ENCODE peak calls at places on chromosomes 6 and 20, in four cellular contexts. U, G, C and Z are unnamed samples. For H3K4me1, the result is how much of the 10 kb centered on the place peaks cover.

GRCh38 chr6:161414800-161415199 is 140.9 kb upstream of the AGPAT4 start:
- DNase-seq in G (no peak), C (no peak), U (no peak), Z (no peak)

GRCh38 chr6:87639373-87639772 is 49.4 kb downstream of the ORC3 start:
- DNase-seq in U (no peak), C (no peak), G (no peak), Z (no peak)

GRCh38 chr6:157155838-157156237 is 167.5 kb downstream of the TMEM242 start:
- DNase-seq in G (no peak), C (no peak), U (no peak), Z (peak)

GRCh38 chr20:48831702-48832422 is 4.1 kb upstream of the PREX1 start:
- DNase-seq in C (no peak), G (peak), U (no peak), Z (peak)

GRCh38 chr20:40743172-40743775 is 54.2 kb upstream of the MAFB start:
- DNase-seq in U (no peak), C (no peak), G (no peak), Z (no peak)

GRCh38 chr20:56944546-56944945 is 315.4 kb downstream of the TFAP2C start:
- DNase-seq in C (no peak), U (no peak), G (no peak), Z (no peak)

GRCh38 chr20:3785240-3786125 is 1.1 kb downstream of the CENPB start:
- DNase-seq in G (no peak), C (no peak), U (no peak), Z (no peak)

GRCh38 chr6:99495466-99495865 is 19.8 kb downstream of the USP45 start:
- DNase-seq in C (no peak), U (no peak), G (peak), Z (no peak)

GRCh38 chr20:17525650-17526049 is 5.5 kb downstream of the BFSP1 start:
- DNase-seq in C (no peak), G (no peak), U (peak), Z (no peak)

GRCh38 chr20:58020656-58021454 is 207.6 kb downstream of the ANKRD60 start:
- DNase-seq in G (no peak), C (no peak), U (no peak), Z (no peak)

GRCh38 chr6:133630651-133631050 is 258.3 kb upstream of the TCF21 start:
- DNase-seq in C (no peak), G (no peak), U (no peak), Z (no peak)

GRCh38 chr6:26187981-26188635 is 100.9 kb downstream of the HFE start:
- DNase-seq in G (peak), U (peak), C (no peak), Z (peak)
- H3K4ac ChIP-seq in G (peak), U (peak), C (no peak), Z (no peak)

GRCh38 chr20:63952210-63952535 is 4.0 kb downstream of the UCKL1 start:
- DNase-seq in C (no peak), U (no peak), G (no peak), Z (no peak)
- H3K4me1 ChIP-seq in C (under half), U (under half), G (under half), Z (under half)

GRCh38 chr6:36125575-36125974 is 4.7 kb upstream of the MAPK13 start:
- DNase-seq in G (no peak), C (no peak), U (no peak), Z (no peak)
- H3K4ac ChIP-seq in G (no peak), C (no peak), U (no peak), Z (no peak)

GRCh38 chr6:30507849-30508843 is 18.8 kb downstream of the HLA-E start:
- DNase-seq in C (no peak), U (no peak), G (no peak), Z (no peak)
- H3K4me1 ChIP-seq in C (under half), U (under half), G (under half), Z (under half)

GRCh38 chr6:3336066-3336786 is 77.5 kb downstream of the PSMG4 start:
- DNase-seq in C (no peak), U (peak), G (no peak), Z (no peak)
- H3K4ac ChIP-seq in C (no peak), U (no peak), G (no peak), Z (no peak)

DNA sequence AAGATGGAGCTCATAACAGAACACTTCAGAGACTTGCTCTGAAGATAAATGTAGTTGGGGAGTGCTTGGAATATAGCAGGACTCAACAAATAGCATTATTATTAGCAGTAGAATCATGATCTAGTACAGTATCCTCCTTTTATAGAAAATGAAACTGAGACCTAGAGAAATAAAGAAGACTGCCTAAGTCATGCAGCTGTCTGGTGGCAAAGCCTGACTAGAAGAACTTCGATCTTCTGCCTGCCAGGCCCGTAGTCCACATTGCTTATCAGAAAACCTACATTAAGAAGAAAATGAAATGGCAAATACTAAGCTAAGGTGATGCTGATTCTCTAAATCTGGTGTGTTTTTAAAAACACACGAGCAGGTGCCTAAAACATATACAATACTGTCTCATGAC is 46.4 kb upstream of the DST start:
- DNase-seq in C (no peak), U (no peak), G (no peak), Z (no peak)
- H3K4me1 ChIP-seq in C (under half), U (under half), G (under half), Z (under half)

GRCh38 chr20:38094373-38094775 is 60.8 kb downstream of the RPRD1B start:
- DNase-seq in G (peak), U (peak), C (no peak), Z (peak)

GRCh38 chr20:38093641-38094077 is 60.1 kb downstream of the RPRD1B start:
- DNase-seq in C (no peak), U (no peak), G (no peak), Z (no peak)

GRCh38 chr20:38091447-38092216 is 58.1 kb downstream of the RPRD1B start:
- DNase-seq in U (no peak), G (peak), C (no peak), Z (no peak)

GRCh38 chr20:38092260-38092857 is 58.8 kb downstream of the RPRD1B start:
- DNase-seq in U (no peak), G (no peak), C (no peak), Z (no peak)

DNA sequence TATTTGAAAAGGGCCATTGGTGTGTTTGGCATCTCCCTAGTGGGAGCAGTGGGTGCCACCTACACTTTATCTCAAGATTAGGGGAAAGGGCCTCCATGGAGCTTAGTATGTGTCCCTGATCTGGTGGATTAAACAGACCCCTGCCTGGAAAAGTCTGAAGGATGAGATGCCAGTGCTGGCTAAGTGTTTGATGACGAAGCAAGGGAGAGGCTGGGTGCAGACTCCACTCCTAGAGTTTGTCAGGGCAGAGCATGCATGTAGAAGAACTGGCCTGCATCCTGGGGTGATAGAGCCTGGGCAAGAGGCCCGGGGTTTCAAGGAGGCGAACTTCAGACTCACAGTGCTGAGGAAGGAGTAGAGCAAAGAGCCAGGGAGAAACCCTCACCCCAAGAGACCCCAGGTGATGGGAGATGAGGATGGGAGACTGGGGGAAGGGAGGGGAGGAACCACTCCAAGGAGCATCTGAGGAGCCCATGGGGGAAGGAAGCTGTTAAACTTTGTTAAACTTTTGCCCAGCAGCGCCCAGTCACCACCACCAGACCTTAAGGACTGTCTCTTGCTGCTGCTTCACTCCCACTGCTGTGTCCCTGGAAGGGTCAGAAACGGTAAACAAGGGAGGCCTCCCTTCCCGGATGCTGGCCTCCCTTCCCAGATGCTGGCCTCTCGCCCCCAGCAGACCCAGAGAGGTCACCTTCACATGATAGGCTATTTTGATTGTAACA is 61.6 kb downstream of the RPRD1B start:
- DNase-seq in G (no peak), C (no peak), U (no peak), Z (no peak)
- H3K4ac ChIP-seq in G (peak), C (no peak), U (no peak), Z (peak)

DNA sequence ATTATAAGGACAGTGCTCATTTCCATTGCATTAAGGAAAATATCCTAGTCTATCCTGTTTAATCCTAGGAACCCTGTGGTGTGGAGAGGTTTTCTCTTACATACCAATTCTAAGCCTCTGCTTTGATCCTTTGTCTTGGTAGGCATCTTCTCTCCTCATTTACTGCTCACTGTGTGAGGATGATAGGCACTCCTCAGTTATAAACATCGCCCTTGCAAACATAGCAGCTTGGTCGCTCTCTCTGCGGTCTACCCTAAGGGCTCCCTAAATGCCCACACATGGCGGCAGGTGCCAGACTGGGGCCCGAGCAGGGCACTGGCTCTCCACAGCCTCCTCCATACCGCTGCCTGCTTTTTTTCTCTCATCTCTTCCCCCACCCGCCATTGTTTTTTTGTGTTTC is 36.0 kb downstream of the CARMIL1 start:
- DNase-seq in G (no peak), C (peak), U (peak), Z (no peak)
- H3K4me1 ChIP-seq in G (under half), C (under half), U (under half), Z (under half)

GRCh38 chr6:24666097-24666615 is 543 bp downstream of the TDP2 start:
- DNase-seq in U (no peak), C (peak), G (peak), Z (peak)
- H3K4ac ChIP-seq in U (peak), C (peak), G (peak), Z (peak)